ENCODE peak calls at places on chromosomes 4 and X, in eight cellular contexts. D, E, U, A, B, N, H and G are unnamed samples.

GRCh38 chrX:6021316-6022091 is 207.2 kb downstream of the NLGN4X start:
- DNase-seq in D (peak; percentile 31), E (peak; percentile 1), U (peak; percentile 21), A (no peak), B (peak; percentile 57), N (peak; percentile 18), H (peak; percentile 0), G (no peak)

GRCh38 chr4:1887065-1887464 is 15.9 kb downstream of the NSD2 start:
- DNase-seq in D (no peak), E (no peak), U (no peak), A (no peak), B (no peak), N (no peak), H (no peak), G (no peak)

GRCh38 chr4:157221895-157222763 is 1.6 kb downstream of the GRIA2 start:
- DNase-seq in D (no peak), E (no peak), U (no peak), A (no peak), B (peak; percentile 41), N (no peak), H (no peak), G (peak; percentile 2)

GRCh38 chr4:175930471-175930870 is 118.4 kb upstream of the GPM6A start:
- DNase-seq in D (no peak), E (no peak), U (no peak), A (no peak), B (no peak), N (no peak), H (no peak), G (no peak)

GRCh38 chrX:77298790-77299189 is 148.4 kb upstream of the FGF16 start:
- DNase-seq in D (no peak), E (no peak), U (no peak), A (no peak), B (no peak), N (no peak), H (no peak), G (no peak)

GRCh38 chr4:151092488-151092887 is 6.9 kb upstream of the RPS3A start:
- DNase-seq in D (no peak), E (no peak), U (no peak), A (no peak), B (no peak), N (no peak), H (no peak), G (no peak)

GRCh38 chr4:176293660-176294059 is 24.6 kb upstream of the ASB5 start:
- DNase-seq in D (no peak), E (no peak), U (no peak), A (no peak), B (no peak), N (no peak), H (no peak), G (no peak)

GRCh38 chr4:38523524-38524448 is 140.2 kb upstream of the KLF3 start:
- DNase-seq in D (peak; percentile 85), E (no peak), U (no peak), A (no peak), B (no peak), N (no peak), H (no peak), G (no peak)

GRCh38 chr4:159481936-159482335 is 379.1 kb downstream of the RAPGEF2 start:
- DNase-seq in D (no peak), E (no peak), U (no peak), A (no peak), B (no peak), N (no peak), H (no peak), G (no peak)

GRCh38 chr4:26048962-26049361 is 134.9 kb downstream of the SMIM20 start:
- DNase-seq in D (no peak), E (no peak), U (peak; percentile 37), A (no peak), B (no peak), N (no peak), H (peak; percentile 65), G (no peak)

GRCh38 chrX:136246201-136246600 is 5.0 kb downstream of the MAP7D3 start:
- DNase-seq in D (no peak), E (no peak), U (no peak), A (no peak), B (no peak), N (no peak), H (no peak), G (no peak)

GRCh38 chr4:2570036-2570435 is 33.6 kb downstream of the FAM193A start:
- DNase-seq in D (no peak), E (no peak), U (no peak), A (no peak), B (no peak), N (no peak), H (no peak), G (no peak)

GRCh38 chr4:175453456-175453855 is 358.6 kb downstream of the GPM6A start:
- DNase-seq in D (no peak), E (no peak), U (peak; percentile 38), A (no peak), B (no peak), N (no peak), H (no peak), G (no peak)

GRCh38 chr4:101818362-101818761 is 27.8 kb downstream of the BANK1 start:
- DNase-seq in D (no peak), E (no peak), U (peak; percentile 3), A (no peak), B (no peak), N (no peak), H (peak; percentile 81), G (peak; percentile 56)

GRCh38 chr4:171857302-171858005 is 44.2 kb downstream of the GALNTL6 start:
- DNase-seq in D (no peak), E (no peak), U (peak; percentile 33), A (no peak), B (no peak), N (no peak), H (peak; percentile 26), G (no peak)

GRCh38 chr4:173556398-173557131 is 26.5 kb upstream of the HAND2 start:
- DNase-seq in D (no peak), E (no peak), U (peak; percentile 26), A (no peak), B (no peak), N (no peak), H (no peak), G (no peak)

GRCh38 chr4:89307446-89308160 is at the start of gene GPRIN3:
- DNase-seq in D (peak; percentile 31), E (peak; percentile 38), U (peak; percentile 6), A (peak; percentile 65), B (peak; percentile 77), N (peak; percentile 54), H (peak; percentile 16), G (no peak)

GRCh38 chr4:20760053-20760452 is 59.8 kb downstream of the PACRGL start:
- DNase-seq in D (no peak), E (no peak), U (peak; percentile 3), A (no peak), B (no peak), N (no peak), H (no peak), G (no peak)

GRCh38 chrX:23884427-23885024 is 23.2 kb downstream of the APOO start:
- DNase-seq in D (no peak), E (peak; percentile 77), U (peak; percentile 77), A (no peak), B (no peak), N (no peak), H (peak; percentile 22), G (no peak)

GRCh38 chr4:5373327-5373726 is 322.0 kb downstream of the STK32B start:
- DNase-seq in D (no peak), E (no peak), U (no peak), A (no peak), B (no peak), N (no peak), H (no peak), G (no peak)

GRCh38 chr4:19807505-19807904 is 444.2 kb upstream of the SLIT2 start:
- DNase-seq in D (no peak), E (peak; percentile 22), U (peak; percentile 55), A (no peak), B (no peak), N (no peak), H (peak; percentile 94), G (peak; percentile 54)

GRCh38 chr4:17577660-17578481 is 873 bp downstream of the LAP3 start:
- DNase-seq in D (no peak), E (peak; percentile 10), U (peak; percentile 32), A (peak; percentile 14), B (peak; percentile 69), N (no peak), H (peak; percentile 26), G (peak; percentile 22)

GRCh38 chrX:19875051-19875432 is 12.4 kb downstream of the SH3KBP1 start:
- DNase-seq in D (no peak), E (no peak), U (no peak), A (no peak), B (peak; percentile 53), N (no peak), H (peak; percentile 17), G (no peak)

GRCh38 chr4:30757357-30757756 is 37.2 kb downstream of the PCDH7 start:
- DNase-seq in D (no peak), E (peak; percentile 60), U (peak; percentile 92), A (no peak), B (no peak), N (no peak), H (peak; percentile 23), G (peak; percentile 82)

GRCh38 chr4:2058264-2059033 is 678 bp upstream of the NAT8L start:
- DNase-seq in D (no peak), E (no peak), U (no peak), A (no peak), B (no peak), N (no peak), H (no peak), G (no peak)

GRCh38 chr4:85147481-85148076 is 181.1 kb upstream of the WDFY3 start:
- DNase-seq in D (peak; percentile 43), E (peak; percentile 60), U (peak; percentile 78), A (no peak), B (peak; percentile 76), N (peak; percentile 89), H (peak; percentile 73), G (peak; percentile 79)

GRCh38 chr4:39446842-39447573 is 11.7 kb downstream of the RPL9 start:
- DNase-seq in D (peak; percentile 79), E (peak; percentile 77), U (peak; percentile 63), A (peak; percentile 17), B (peak; percentile 80), N (peak; percentile 37), H (peak; percentile 40), G (peak; percentile 40)